ENCODE peak calls at places on chromosome 6, in eight cellular contexts. T, R, U, I, V, W, D and O are unnamed samples.

GRCh38 chr6:135910943-135911618 is 59.6 kb downstream of the PDE7B start:
- DNase-seq in R (no peak), U (no peak), V (no peak), I (no peak), W (no peak), T (no peak), D (no peak), O (peak)

GRCh38 chr6:13992417-13993055 is 67.8 kb downstream of the RNF182 start:
- DNase-seq in V (peak), W (peak), T (no peak), D (peak), R (no peak), I (peak), U (no peak), O (peak)

GRCh38 chr6:786946-787763 is 94.2 kb upstream of the EXOC2 start:
- DNase-seq in U (no peak), V (peak), T (no peak), I (peak), W (no peak), D (peak), R (peak), O (peak)

GRCh38 chr6:106792536-106793236 is 163.3 kb downstream of the QRSL1 start:
- DNase-seq in I (no peak), R (no peak), V (no peak), U (no peak), D (no peak), W (no peak), T (no peak), O (no peak)

GRCh38 chr6:88006559-88006958 is 41.1 kb upstream of the SPACA1 start:
- DNase-seq in W (no peak), R (no peak), U (no peak), T (no peak), I (no peak), V (no peak), D (no peak), O (no peak)

GRCh38 chr6:82365011-82365751 is 1.6 kb downstream of the TPBG start:
- DNase-seq in U (no peak), R (peak), D (peak), V (peak), T (no peak), I (peak), W (peak), O (peak)

GRCh38 chr6:24743944-24744335 is 25.0 kb upstream of the C6orf62 start:
- DNase-seq in R (no peak), T (no peak), W (no peak), D (no peak), I (no peak), V (no peak), U (no peak), O (no peak)

GRCh38 chr6:136225496-136225895 is 24.6 kb downstream of the MTFR2 start:
- DNase-seq in I (peak), U (no peak), V (no peak), D (no peak), T (no peak), W (peak), R (no peak), O (peak)

GRCh38 chr6:103672169-103672568 is 1187.5 kb downstream of the HACE1 start:
- DNase-seq in U (no peak), W (peak), I (peak), T (no peak), R (no peak), V (peak), D (no peak), O (peak)

GRCh38 chr6:35071347-35071994 is 69.7 kb downstream of the TCP11 start:
- DNase-seq in T (no peak), V (no peak), U (no peak), D (no peak), W (no peak), R (no peak), I (no peak), O (no peak)

GRCh38 chr6:149696904-149697303 is 21.0 kb downstream of the LATS1 start:
- DNase-seq in U (no peak), V (peak), W (peak), D (peak), I (peak), R (no peak), T (no peak), O (no peak)